ENCODE peak calls at places on chromosomes 13 and 19, in five cellular contexts. X is amniotic stem cell, P is psoas muscle, A is EL, K is AG09309. U is an unnamed sample.

GRCh38 chr19:11856568-11857264 is 8.2 kb downstream of the ZNF439 start:
- DNase-seq in A (no peak), P (no peak), X (no peak), K (no peak), U (no peak)

GRCh38 chr13:43422061-43422460 is 364.7 kb downstream of the ENOX1 start:
- DNase-seq in P (no peak), X (no peak), K (no peak), A (no peak), U (no peak)

GRCh38 chr19:9498183-9498902 is at the start of gene ZNF560:
- DNase-seq in K (no peak), A (peak; percentile 41), X (no peak), P (no peak), U (no peak)

GRCh38 chr13:112638157-112638750 is 50.3 kb upstream of the TUBGCP3 start:
- DNase-seq in K (no peak), X (no peak), P (no peak), A (no peak), U (no peak)

GRCh38 chr13:78657699-78658629 is 991 bp downstream of the OBI1 start:
- DNase-seq in P (no peak), K (no peak), A (peak; percentile 6), X (no peak), U (no peak)

GRCh38 chr13:106619688-106620555 is 52.0 kb upstream of the ARGLU1 start:
- DNase-seq in P (no peak), K (peak; percentile 28), X (peak; percentile 75), A (peak; percentile 57), U (peak; percentile 21)

GRCh38 chr19:43983912-43984686 is at the start of gene ZNF155:
- DNase-seq in P (peak; percentile 93), K (peak; percentile 92), X (peak; percentile 93), A (peak; percentile 97), U (peak; percentile 97)

GRCh38 chr13:99955107-99955746 is 16.3 kb downstream of the ZIC5 start:
- DNase-seq in K (no peak), X (no peak), P (no peak), A (no peak), U (no peak)

GRCh38 chr19:37905936-37906867 is at the start of gene WDR87:
- DNase-seq in K (no peak), P (no peak), X (no peak), A (no peak), U (no peak)

GRCh38 chr19:41575998-41576397 is at the start of gene CEACAM21:
- DNase-seq in X (no peak), P (peak; percentile 64), K (no peak), A (no peak), U (no peak)

GRCh38 chr13:60837806-60838205 is 440.8 kb downstream of the TDRD3 start:
- DNase-seq in X (no peak), K (no peak), A (no peak), P (no peak), U (no peak)

GRCh38 chr13:65926750-65927171 is 1303.4 kb downstream of the PCDH9 start:
- DNase-seq in A (no peak), K (no peak), X (no peak), P (peak; percentile 28), U (no peak)

GRCh38 chr13:98033277-98034247 is 80.1 kb downstream of the IPO5 start:
- DNase-seq in P (no peak), A (peak; percentile 65), K (peak; percentile 46), X (peak; percentile 38), U (peak; percentile 37)

GRCh38 chr19:8323781-8324185 is 2.5 kb downstream of the RPS28 start:
- DNase-seq in A (no peak), K (no peak), P (peak; percentile 15), X (no peak), U (no peak)

GRCh38 chr19:6108721-6109633 is 1.3 kb downstream of the RFX2 start:
- DNase-seq in A (peak; percentile 65), K (no peak), X (no peak), P (peak; percentile 61), U (no peak)

GRCh38 chr19:5579286-5579685 is 11.5 kb upstream of the TINCR start:
- DNase-seq in A (no peak), P (no peak), X (no peak), K (no peak), U (no peak)

GRCh38 chr13:107157272-107157671 is 589.3 kb upstream of the ARGLU1 start:
- DNase-seq in X (peak; percentile 9), P (no peak), K (peak; percentile 23), A (no peak), U (no peak)